ENCODE peak calls at places on chromosomes 5 and 9, in seven cellular contexts. One of them, this sample, is unnamed.

GRCh38 chr9:121902483-121903135 is 190.5 kb downstream of the TTLL11 start:
- DNase-seq in sigmoid colon: no peak
- DNase-seq in pancreas: no peak
- DNase-seq in cardiac muscle cell: no peak
- DNase-seq in A549: no peak
- DNase-seq in mucosa of descending colon: no peak
- DNase-seq in psoas muscle: no peak
- DNase-seq in this sample: no peak

GRCh38 chr9:9924369-9924768 is 688.4 kb downstream of the PTPRD start:
- DNase-seq in psoas muscle: no peak
- DNase-seq in sigmoid colon: no peak
- DNase-seq in mucosa of descending colon: no peak
- DNase-seq in A549: no peak
- DNase-seq in cardiac muscle cell: no peak
- DNase-seq in pancreas: no peak
- DNase-seq in this sample: no peak

GRCh38 chr5:1479581-1480188 is 34.4 kb upstream of the SLC6A3 start:
- DNase-seq in A549: peak; percentile 40
- DNase-seq in cardiac muscle cell: peak; percentile 30
- DNase-seq in psoas muscle: peak; percentile 44
- DNase-seq in sigmoid colon: no peak
- DNase-seq in mucosa of descending colon: peak; percentile 33
- DNase-seq in pancreas: no peak
- DNase-seq in this sample: no peak

GRCh38 chr5:116778015-116778414 is 203.4 kb upstream of the SEMA6A start:
- DNase-seq in A549: no peak
- DNase-seq in psoas muscle: no peak
- DNase-seq in mucosa of descending colon: no peak
- DNase-seq in sigmoid colon: no peak
- DNase-seq in cardiac muscle cell: peak; percentile 38
- DNase-seq in pancreas: no peak
- DNase-seq in this sample: no peak

GRCh38 chr9:16612627-16613026 is 257.8 kb downstream of the BNC2 start:
- DNase-seq in cardiac muscle cell: no peak
- DNase-seq in psoas muscle: no peak
- DNase-seq in A549: no peak
- DNase-seq in mucosa of descending colon: no peak
- DNase-seq in sigmoid colon: no peak
- DNase-seq in pancreas: no peak
- DNase-seq in this sample: no peak

GRCh38 chr9:117340422-117340821 is 74.4 kb downstream of the ASTN2 start:
- DNase-seq in psoas muscle: no peak
- DNase-seq in cardiac muscle cell: peak; percentile 25
- DNase-seq in pancreas: no peak
- DNase-seq in mucosa of descending colon: no peak
- DNase-seq in sigmoid colon: no peak
- DNase-seq in A549: no peak
- DNase-seq in this sample: no peak

GRCh38 chr5:126808619-126809018 is 31.7 kb downstream of the LMNB1 start:
- DNase-seq in pancreas: no peak
- DNase-seq in cardiac muscle cell: peak; percentile 47
- DNase-seq in A549: peak; percentile 21
- DNase-seq in mucosa of descending colon: no peak
- DNase-seq in psoas muscle: no peak
- DNase-seq in sigmoid colon: no peak
- DNase-seq in this sample: no peak

GRCh38 chr9:79164396-79164795 is 407.4 kb upstream of the TLE4 start:
- DNase-seq in A549: no peak
- DNase-seq in psoas muscle: no peak
- DNase-seq in sigmoid colon: no peak
- DNase-seq in mucosa of descending colon: no peak
- DNase-seq in cardiac muscle cell: no peak
- DNase-seq in pancreas: no peak
- DNase-seq in this sample: no peak

GRCh38 chr9:136200424-136200823 is 4.5 kb downstream of the LHX3 start:
- DNase-seq in mucosa of descending colon: no peak
- DNase-seq in psoas muscle: no peak
- DNase-seq in A549: no peak
- DNase-seq in sigmoid colon: no peak
- DNase-seq in cardiac muscle cell: no peak
- DNase-seq in pancreas: no peak
- DNase-seq in this sample: no peak

GRCh38 chr9:136203406-136204085 is 1.4 kb downstream of the LHX3 start:
- DNase-seq in cardiac muscle cell: no peak
- DNase-seq in psoas muscle: no peak
- DNase-seq in A549: no peak
- DNase-seq in sigmoid colon: no peak
- DNase-seq in mucosa of descending colon: no peak
- DNase-seq in pancreas: no peak
- DNase-seq in this sample: no peak

GRCh38 chr9:136201174-136201573 is 3.8 kb downstream of the LHX3 start:
- DNase-seq in sigmoid colon: no peak
- DNase-seq in A549: no peak
- DNase-seq in pancreas: no peak
- DNase-seq in psoas muscle: no peak
- DNase-seq in cardiac muscle cell: no peak
- DNase-seq in mucosa of descending colon: no peak
- DNase-seq in this sample: no peak

GRCh38 chr9:136202449-136203405 is 2.2 kb downstream of the LHX3 start:
- DNase-seq in psoas muscle: no peak
- DNase-seq in sigmoid colon: no peak
- DNase-seq in cardiac muscle cell: no peak
- DNase-seq in A549: no peak
- DNase-seq in pancreas: no peak
- DNase-seq in mucosa of descending colon: no peak
- DNase-seq in this sample: no peak

DNA sequence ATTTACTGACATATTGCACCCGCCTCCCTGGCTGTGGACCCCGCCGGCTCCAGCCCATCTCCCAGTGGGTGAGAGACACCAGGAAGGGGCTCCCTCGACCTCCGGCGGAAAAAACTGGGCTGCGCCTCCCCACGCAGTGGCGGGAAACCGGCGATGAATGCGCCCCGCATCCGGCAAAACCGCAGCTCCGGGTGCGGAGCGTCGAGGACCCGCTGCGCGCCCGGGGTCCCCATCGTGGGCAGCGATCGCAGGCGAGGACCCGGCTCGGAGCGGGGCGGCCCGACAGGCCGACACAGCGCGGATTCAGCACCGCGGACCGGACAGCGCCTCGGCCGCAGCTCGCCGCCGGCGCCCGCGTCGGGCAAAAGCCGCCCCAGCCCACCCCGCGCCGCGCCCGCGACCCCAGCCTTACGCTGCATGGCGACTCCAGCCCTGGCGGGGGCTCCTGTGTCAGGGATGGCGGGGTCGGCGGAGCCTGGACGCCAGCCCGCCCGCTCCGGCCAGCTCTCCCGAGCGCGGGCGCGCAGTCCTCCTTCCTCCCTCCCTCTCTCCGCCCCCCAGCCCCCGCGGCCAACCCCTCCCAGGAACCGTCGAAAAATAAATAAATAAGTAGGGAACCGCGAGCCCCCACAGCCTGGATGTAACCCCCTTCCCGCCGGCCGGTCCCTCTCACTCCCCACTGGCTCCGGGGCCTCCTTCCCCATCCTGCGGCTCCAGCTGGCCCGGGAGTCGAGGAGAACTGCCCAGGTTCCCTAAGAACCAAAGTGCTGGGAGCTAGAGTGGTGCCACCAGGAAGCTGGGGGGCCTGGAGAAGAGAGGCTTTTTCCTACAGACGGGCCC is 3.1 kb downstream of the LHX3 start:
- DNase-seq in cardiac muscle cell: peak; percentile 84
- DNase-seq in psoas muscle: no peak
- DNase-seq in sigmoid colon: no peak
- DNase-seq in pancreas: no peak
- DNase-seq in mucosa of descending colon: peak; percentile 12
- DNase-seq in A549: no peak
- DNase-seq in this sample: no peak
- H3K4me3 ChIP-seq in cardiac muscle cell: no peak overlapping the region
- H3K4me3 ChIP-seq in psoas muscle: no peak overlapping the region
- H3K4me3 ChIP-seq in sigmoid colon: no peak overlapping the region
- H3K4me3 ChIP-seq in pancreas: no peak overlapping the region
- H3K4me3 ChIP-seq in mucosa of descending colon: no peak overlapping the region
- H3K4me3 ChIP-seq in A549: no peak overlapping the region
- H3K4me3 ChIP-seq in this sample: no peak overlapping the region

GRCh38 chr5:72292411-72292810 is 27.6 kb downstream of the MRPS27 start:
- DNase-seq in A549: no peak
- DNase-seq in mucosa of descending colon: no peak
- DNase-seq in pancreas: no peak
- DNase-seq in psoas muscle: no peak
- DNase-seq in cardiac muscle cell: no peak
- DNase-seq in sigmoid colon: no peak
- DNase-seq in this sample: no peak

GRCh38 chr5:72293495-72294055 is 26.5 kb downstream of the MRPS27 start:
- DNase-seq in pancreas: no peak
- DNase-seq in cardiac muscle cell: no peak
- DNase-seq in A549: no peak
- DNase-seq in mucosa of descending colon: no peak
- DNase-seq in psoas muscle: no peak
- DNase-seq in sigmoid colon: no peak
- DNase-seq in this sample: no peak

GRCh38 chr5:72288923-72289322 is 31.1 kb downstream of the MRPS27 start:
- DNase-seq in cardiac muscle cell: peak; percentile 35
- DNase-seq in A549: no peak
- DNase-seq in pancreas: no peak
- DNase-seq in sigmoid colon: no peak
- DNase-seq in psoas muscle: peak; percentile 23
- DNase-seq in mucosa of descending colon: no peak
- DNase-seq in this sample: no peak

GRCh38 chr5:72290356-72291133 is 29.5 kb downstream of the MRPS27 start:
- DNase-seq in pancreas: no peak
- DNase-seq in psoas muscle: no peak
- DNase-seq in cardiac muscle cell: no peak
- DNase-seq in A549: no peak
- DNase-seq in mucosa of descending colon: no peak
- DNase-seq in sigmoid colon: no peak
- DNase-seq in this sample: no peak

DNA sequence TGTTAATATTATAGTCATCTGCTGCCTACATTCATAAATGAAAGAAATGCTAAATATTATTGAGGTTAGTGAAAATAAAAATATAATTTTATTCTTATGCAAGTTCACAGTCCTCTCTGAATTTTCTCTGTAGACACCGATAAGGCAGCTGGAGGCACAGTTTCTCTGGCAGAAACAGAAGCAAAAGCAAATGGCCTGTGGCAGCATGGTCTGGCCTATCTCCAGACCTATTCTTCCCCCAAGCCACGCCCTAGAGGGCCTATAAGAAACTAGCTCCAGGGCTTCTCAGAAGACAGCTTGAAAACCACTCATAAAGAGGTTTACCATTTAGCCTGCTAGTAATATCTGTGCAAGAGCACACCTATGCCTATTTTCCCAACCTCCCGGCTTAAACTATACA is 28.4 kb downstream of the MRPS27 start:
- DNase-seq in cardiac muscle cell: no peak
- DNase-seq in mucosa of descending colon: no peak
- DNase-seq in psoas muscle: no peak
- DNase-seq in sigmoid colon: no peak
- DNase-seq in pancreas: no peak
- DNase-seq in A549: no peak
- DNase-seq in this sample: no peak
- H3K4me3 ChIP-seq in cardiac muscle cell: no peak overlapping the region
- H3K4me3 ChIP-seq in mucosa of descending colon: no peak overlapping the region
- H3K4me3 ChIP-seq in psoas muscle: no peak overlapping the region
- H3K4me3 ChIP-seq in sigmoid colon: no peak overlapping the region
- H3K4me3 ChIP-seq in pancreas: no peak overlapping the region
- H3K4me3 ChIP-seq in A549: no peak overlapping the region
- H3K4me3 ChIP-seq in this sample: no peak overlapping the region

GRCh38 chr5:101943784-101944183 is 352.3 kb downstream of the SLCO4C1 start:
- DNase-seq in cardiac muscle cell: no peak
- DNase-seq in psoas muscle: no peak
- DNase-seq in pancreas: no peak
- DNase-seq in sigmoid colon: no peak
- DNase-seq in mucosa of descending colon: no peak
- DNase-seq in A549: no peak
- DNase-seq in this sample: no peak

GRCh38 chr5:101937041-101937440 is 359.0 kb downstream of the SLCO4C1 start:
- DNase-seq in sigmoid colon: no peak
- DNase-seq in cardiac muscle cell: no peak
- DNase-seq in mucosa of descending colon: no peak
- DNase-seq in pancreas: no peak
- DNase-seq in A549: no peak
- DNase-seq in psoas muscle: no peak
- DNase-seq in this sample: no peak

DNA sequence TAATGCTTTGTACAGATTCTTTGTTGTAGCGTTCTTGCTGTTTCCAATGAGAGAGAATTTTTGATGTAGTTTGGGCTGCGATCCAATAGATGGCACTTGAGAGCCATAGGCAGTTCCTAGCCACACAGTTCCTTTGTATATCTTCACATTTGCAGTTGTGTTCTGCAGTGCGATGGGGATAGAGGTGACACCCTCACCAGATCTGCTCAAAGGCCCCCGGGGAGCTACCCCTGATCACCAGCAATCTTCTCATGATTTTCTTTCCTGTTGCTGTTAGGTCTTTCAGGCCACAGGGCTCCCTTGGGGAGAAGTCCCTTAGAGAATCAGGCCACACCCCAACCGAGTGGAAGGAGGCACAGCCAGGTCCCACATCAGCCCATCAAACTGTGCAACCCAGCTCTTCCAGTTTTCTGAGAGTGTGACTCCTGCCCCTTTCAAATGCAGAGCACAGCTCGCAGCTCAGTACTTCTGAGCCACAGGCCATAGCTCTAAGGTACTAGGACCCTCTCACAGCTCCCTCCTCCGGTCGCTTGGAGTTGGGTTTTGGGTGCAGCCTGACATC is 353.7 kb downstream of the SLCO4C1 start:
- DNase-seq in cardiac muscle cell: peak; percentile 55
- DNase-seq in mucosa of descending colon: peak; percentile 71
- DNase-seq in sigmoid colon: no peak
- DNase-seq in psoas muscle: no peak
- DNase-seq in pancreas: no peak
- DNase-seq in A549: no peak
- DNase-seq in this sample: no peak
- H3K4me3 ChIP-seq in cardiac muscle cell: no peak overlapping the region
- H3K4me3 ChIP-seq in mucosa of descending colon: no peak overlapping the region
- H3K4me3 ChIP-seq in sigmoid colon: no peak overlapping the region
- H3K4me3 ChIP-seq in psoas muscle: no peak overlapping the region
- H3K4me3 ChIP-seq in pancreas: no peak overlapping the region
- H3K4me3 ChIP-seq in A549: no peak overlapping the region
- H3K4me3 ChIP-seq in this sample: no peak overlapping the region

GRCh38 chr9:112032733-112033132 is 136.1 kb downstream of the UGCG start:
- DNase-seq in mucosa of descending colon: no peak
- DNase-seq in cardiac muscle cell: peak; percentile 34
- DNase-seq in pancreas: no peak
- DNase-seq in A549: no peak
- DNase-seq in psoas muscle: no peak
- DNase-seq in sigmoid colon: no peak
- DNase-seq in this sample: no peak

GRCh38 chr9:112032009-112032408 is 135.4 kb downstream of the UGCG start:
- DNase-seq in mucosa of descending colon: no peak
- DNase-seq in pancreas: no peak
- DNase-seq in psoas muscle: no peak
- DNase-seq in sigmoid colon: no peak
- DNase-seq in cardiac muscle cell: no peak
- DNase-seq in A549: no peak
- DNase-seq in this sample: no peak

GRCh38 chr9:112033237-112034215 is 136.9 kb downstream of the UGCG start:
- DNase-seq in sigmoid colon: no peak
- DNase-seq in cardiac muscle cell: no peak
- DNase-seq in mucosa of descending colon: no peak
- DNase-seq in A549: no peak
- DNase-seq in pancreas: no peak
- DNase-seq in psoas muscle: no peak
- DNase-seq in this sample: no peak

GRCh38 chr9:112029921-112030444 is 133.4 kb downstream of the UGCG start:
- DNase-seq in cardiac muscle cell: peak; percentile 14
- DNase-seq in pancreas: no peak
- DNase-seq in sigmoid colon: no peak
- DNase-seq in psoas muscle: no peak
- DNase-seq in mucosa of descending colon: no peak
- DNase-seq in A549: peak; percentile 67
- DNase-seq in this sample: no peak

DNA sequence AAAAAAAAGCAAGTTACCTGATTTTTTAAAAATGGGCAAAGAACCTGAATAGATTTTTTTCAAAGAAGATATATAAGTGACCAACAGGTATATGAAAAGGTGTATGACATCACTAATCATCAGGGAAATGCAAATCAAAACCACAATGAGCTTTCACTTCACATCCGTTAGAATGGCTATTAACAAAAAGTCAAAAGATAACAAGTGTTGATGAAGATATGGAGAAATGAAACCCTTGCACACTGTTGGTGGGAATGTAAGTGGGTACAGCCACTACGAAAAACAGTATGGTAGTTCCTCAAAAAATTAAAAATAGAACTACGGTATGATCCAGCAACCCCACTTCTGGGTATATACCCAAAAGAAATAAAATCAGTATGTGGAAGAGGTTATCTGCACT is 134.8 kb downstream of the UGCG start:
- DNase-seq in sigmoid colon: no peak
- DNase-seq in pancreas: no peak
- DNase-seq in psoas muscle: no peak
- DNase-seq in A549: no peak
- DNase-seq in mucosa of descending colon: no peak
- DNase-seq in cardiac muscle cell: no peak
- DNase-seq in this sample: no peak
- H3K4me3 ChIP-seq in sigmoid colon: no peak overlapping the region
- H3K4me3 ChIP-seq in pancreas: no peak overlapping the region
- H3K4me3 ChIP-seq in psoas muscle: no peak overlapping the region
- H3K4me3 ChIP-seq in A549: no peak overlapping the region
- H3K4me3 ChIP-seq in mucosa of descending colon: no peak overlapping the region
- H3K4me3 ChIP-seq in cardiac muscle cell: no peak overlapping the region
- H3K4me3 ChIP-seq in this sample: no peak overlapping the region